ENCODE peak calls at places on chromosomes 2 and 18, in ten cellular contexts. One of them, this sample, is unnamed.

GRCh38 chr18:50558157-50558556 is 1.7 kb upstream of the MAPK4 start:
- DNase-seq in upper lobe of left lung: no peak
- DNase-seq in A549: no peak
- DNase-seq in GM12892: no peak
- DNase-seq in Peyer's patch: no peak
- DNase-seq in ovary: no peak
- DNase-seq in body of pancreas: no peak
- DNase-seq in endothelial cell of umbilical vein: no peak
- DNase-seq in IMR-90: no peak
- DNase-seq in heart left ventricle: no peak
- DNase-seq in this sample: no peak

GRCh38 chr2:161946489-161947107 is 127.4 kb downstream of the DPP4 start:
- DNase-seq in ovary: no peak
- DNase-seq in heart left ventricle: no peak
- DNase-seq in endothelial cell of umbilical vein: peak
- DNase-seq in IMR-90: peak
- DNase-seq in A549: no peak
- DNase-seq in body of pancreas: no peak
- DNase-seq in GM12892: no peak
- DNase-seq in Peyer's patch: no peak
- DNase-seq in upper lobe of left lung: no peak
- DNase-seq in this sample: no peak

GRCh38 chr2:6683481-6683880 is 182.2 kb downstream of the CMPK2 start:
- DNase-seq in Peyer's patch: no peak
- DNase-seq in endothelial cell of umbilical vein: no peak
- DNase-seq in GM12892: no peak
- DNase-seq in upper lobe of left lung: no peak
- DNase-seq in ovary: no peak
- DNase-seq in heart left ventricle: no peak
- DNase-seq in body of pancreas: no peak
- DNase-seq in A549: no peak
- DNase-seq in IMR-90: no peak
- DNase-seq in this sample: no peak

GRCh38 chr2:203661509-203661908 is 44.9 kb upstream of the CD28 start:
- DNase-seq in Peyer's patch: no peak
- DNase-seq in endothelial cell of umbilical vein: no peak
- DNase-seq in A549: no peak
- DNase-seq in GM12892: no peak
- DNase-seq in ovary: no peak
- DNase-seq in IMR-90: no peak
- DNase-seq in body of pancreas: no peak
- DNase-seq in upper lobe of left lung: no peak
- DNase-seq in heart left ventricle: no peak
- DNase-seq in this sample: no peak

GRCh38 chr2:169131587-169132512 is 62.5 kb downstream of the DHRS9 start:
- DNase-seq in ovary: no peak
- DNase-seq in body of pancreas: no peak
- DNase-seq in A549: peak
- DNase-seq in heart left ventricle: no peak
- DNase-seq in Peyer's patch: no peak
- DNase-seq in IMR-90: peak
- DNase-seq in upper lobe of left lung: no peak
- DNase-seq in endothelial cell of umbilical vein: peak
- DNase-seq in GM12892: no peak
- DNase-seq in this sample: peak

GRCh38 chr2:24231461-24231881 is 56.6 kb downstream of the FAM228A start:
- DNase-seq in upper lobe of left lung: no peak
- DNase-seq in IMR-90: peak
- DNase-seq in A549: no peak
- DNase-seq in heart left ventricle: no peak
- DNase-seq in body of pancreas: no peak
- DNase-seq in GM12892: no peak
- DNase-seq in ovary: no peak
- DNase-seq in endothelial cell of umbilical vein: no peak
- DNase-seq in Peyer's patch: no peak
- DNase-seq in this sample: no peak

GRCh38 chr2:104871566-104872033 is 17.7 kb downstream of the POU3F3 start:
- DNase-seq in upper lobe of left lung: no peak
- DNase-seq in ovary: no peak
- DNase-seq in A549: no peak
- DNase-seq in IMR-90: no peak
- DNase-seq in body of pancreas: no peak
- DNase-seq in endothelial cell of umbilical vein: no peak
- DNase-seq in GM12892: no peak
- DNase-seq in heart left ventricle: no peak
- DNase-seq in Peyer's patch: no peak
- DNase-seq in this sample: no peak

GRCh38 chr2:162301151-162301804 is 17.2 kb downstream of the IFIH1 start:
- DNase-seq in IMR-90: peak
- DNase-seq in ovary: peak
- DNase-seq in body of pancreas: peak
- DNase-seq in endothelial cell of umbilical vein: peak
- DNase-seq in heart left ventricle: peak
- DNase-seq in GM12892: no peak
- DNase-seq in A549: peak
- DNase-seq in upper lobe of left lung: peak
- DNase-seq in Peyer's patch: peak
- DNase-seq in this sample: no peak

GRCh38 chr2:169573160-169573973 is at the start of gene FASTKD1:
- DNase-seq in upper lobe of left lung: peak
- DNase-seq in IMR-90: peak
- DNase-seq in Peyer's patch: peak
- DNase-seq in endothelial cell of umbilical vein: peak
- DNase-seq in GM12892: peak
- DNase-seq in heart left ventricle: peak
- DNase-seq in ovary: peak
- DNase-seq in body of pancreas: peak
- DNase-seq in A549: peak
- DNase-seq in this sample: peak

GRCh38 chr2:172173307-172173706 is 70.6 kb upstream of the DLX2 start:
- DNase-seq in upper lobe of left lung: no peak
- DNase-seq in heart left ventricle: no peak
- DNase-seq in IMR-90: no peak
- DNase-seq in body of pancreas: no peak
- DNase-seq in endothelial cell of umbilical vein: peak
- DNase-seq in A549: no peak
- DNase-seq in ovary: no peak
- DNase-seq in GM12892: no peak
- DNase-seq in Peyer's patch: no peak
- DNase-seq in this sample: no peak

GRCh38 chr2:217279571-217279970 is 419.7 kb upstream of the TNP1 start:
- DNase-seq in endothelial cell of umbilical vein: peak
- DNase-seq in Peyer's patch: no peak
- DNase-seq in IMR-90: peak
- DNase-seq in A549: no peak
- DNase-seq in heart left ventricle: no peak
- DNase-seq in upper lobe of left lung: no peak
- DNase-seq in GM12892: no peak
- DNase-seq in body of pancreas: no peak
- DNase-seq in ovary: no peak
- DNase-seq in this sample: no peak

GRCh38 chr2:240435457-240435954 is at the start of gene GPC1:
- DNase-seq in IMR-90: peak
- DNase-seq in heart left ventricle: peak
- DNase-seq in GM12892: no peak
- DNase-seq in endothelial cell of umbilical vein: peak
- DNase-seq in A549: peak
- DNase-seq in upper lobe of left lung: peak
- DNase-seq in body of pancreas: peak
- DNase-seq in ovary: peak
- DNase-seq in Peyer's patch: peak
- DNase-seq in this sample: peak

GRCh38 chr2:215900203-215900611 is 113.1 kb downstream of the MREG start:
- DNase-seq in body of pancreas: no peak
- DNase-seq in A549: no peak
- DNase-seq in Peyer's patch: no peak
- DNase-seq in heart left ventricle: no peak
- DNase-seq in upper lobe of left lung: peak
- DNase-seq in IMR-90: peak
- DNase-seq in GM12892: no peak
- DNase-seq in ovary: no peak
- DNase-seq in endothelial cell of umbilical vein: no peak
- DNase-seq in this sample: no peak

GRCh38 chr2:196466581-196466980 is 172.9 kb upstream of the CCDC150 start:
- DNase-seq in ovary: no peak
- DNase-seq in GM12892: no peak
- DNase-seq in upper lobe of left lung: no peak
- DNase-seq in endothelial cell of umbilical vein: no peak
- DNase-seq in A549: no peak
- DNase-seq in heart left ventricle: no peak
- DNase-seq in IMR-90: no peak
- DNase-seq in Peyer's patch: no peak
- DNase-seq in body of pancreas: no peak
- DNase-seq in this sample: no peak

DNA sequence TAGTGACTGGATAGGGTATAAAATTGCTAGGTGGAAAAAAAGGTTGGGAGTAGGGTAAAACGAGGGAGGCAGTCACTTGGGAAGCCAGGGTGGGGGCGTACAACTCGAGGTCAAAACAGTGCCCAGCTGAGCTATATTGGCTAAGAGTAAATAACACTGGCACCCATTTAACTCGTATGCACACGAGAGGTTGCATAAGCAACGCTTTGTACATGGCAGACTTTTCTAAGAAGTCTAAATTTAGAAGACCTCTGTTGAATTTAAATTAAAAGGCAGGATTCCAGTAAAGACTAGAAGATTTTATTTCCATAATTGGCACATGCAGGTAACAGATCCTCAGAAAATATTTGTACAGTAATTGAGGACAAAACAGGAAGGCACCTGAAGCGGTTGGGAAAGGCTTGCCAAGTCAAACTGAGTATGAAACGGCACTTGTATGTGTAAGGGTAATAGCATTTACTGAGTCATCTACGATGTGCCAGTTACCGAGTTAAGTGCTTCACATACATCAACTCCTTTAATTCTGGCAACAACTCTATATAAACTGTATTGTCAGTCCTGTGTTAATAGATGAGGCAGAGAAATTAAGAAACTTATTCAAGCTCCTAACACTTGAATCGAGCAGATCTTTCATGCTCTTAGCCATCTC is 1.4 kb upstream of the MALT1 start:
- DNase-seq in ovary: no peak
- DNase-seq in upper lobe of left lung: peak
- DNase-seq in A549: peak
- DNase-seq in GM12892: no peak
- DNase-seq in endothelial cell of umbilical vein: peak
- DNase-seq in heart left ventricle: no peak
- DNase-seq in body of pancreas: no peak
- DNase-seq in Peyer's patch: no peak
- DNase-seq in IMR-90: peak
- DNase-seq in this sample: peak
- TF ChIP-seq POLR2A in ovary: no peak
- TF ChIP-seq POLR2A in upper lobe of left lung: no peak
- TF ChIP-seq POLR2A in A549: no peak
- TF ChIP-seq POLR2A in GM12892: no peak
- TF ChIP-seq POLR2A in endothelial cell of umbilical vein: no peak
- TF ChIP-seq POLR2A in heart left ventricle: no peak
- TF ChIP-seq POLR2A in body of pancreas: no peak
- TF ChIP-seq POLR2A in Peyer's patch: no peak
- TF ChIP-seq POLR2A in IMR-90: no peak
- TF ChIP-seq POLR2A in this sample: no peak

DNA sequence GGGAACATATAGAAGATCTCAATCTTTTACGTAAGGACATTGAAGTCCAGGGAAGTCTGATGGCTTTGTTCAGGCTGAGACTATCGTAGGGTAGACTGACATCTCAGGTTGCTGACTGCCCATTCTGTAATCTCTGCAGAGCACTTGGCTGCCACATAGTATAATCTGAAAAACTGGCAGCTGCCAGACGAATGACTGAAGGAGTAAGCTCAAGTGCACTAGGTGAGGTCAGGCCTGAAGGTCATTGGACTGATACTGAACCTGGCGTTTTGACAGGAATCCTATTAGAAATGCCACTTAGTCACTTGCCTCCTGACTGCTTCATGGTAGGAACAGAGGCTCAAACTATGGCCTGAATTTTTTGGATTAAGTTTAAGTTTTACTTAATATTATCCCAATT is 23.5 kb downstream of the GPD2 start:
- DNase-seq in Peyer's patch: peak
- DNase-seq in heart left ventricle: peak
- DNase-seq in A549: no peak
- DNase-seq in IMR-90: no peak
- DNase-seq in upper lobe of left lung: peak
- DNase-seq in GM12892: no peak
- DNase-seq in ovary: no peak
- DNase-seq in body of pancreas: peak
- DNase-seq in endothelial cell of umbilical vein: no peak
- DNase-seq in this sample: no peak
- TF ChIP-seq POLR2A in Peyer's patch: no peak
- TF ChIP-seq POLR2A in heart left ventricle: no peak
- TF ChIP-seq POLR2A in A549: no peak
- TF ChIP-seq POLR2A in IMR-90: no peak
- TF ChIP-seq POLR2A in upper lobe of left lung: no peak
- TF ChIP-seq POLR2A in GM12892: no peak
- TF ChIP-seq POLR2A in ovary: no peak
- TF ChIP-seq POLR2A in body of pancreas: no peak
- TF ChIP-seq POLR2A in endothelial cell of umbilical vein: no peak
- TF ChIP-seq POLR2A in this sample: no peak

GRCh38 chr18:59800897-59801296 is 98.9 kb upstream of the PMAIP1 start:
- DNase-seq in Peyer's patch: no peak
- DNase-seq in GM12892: no peak
- DNase-seq in upper lobe of left lung: no peak
- DNase-seq in IMR-90: no peak
- DNase-seq in A549: no peak
- DNase-seq in heart left ventricle: no peak
- DNase-seq in endothelial cell of umbilical vein: no peak
- DNase-seq in body of pancreas: no peak
- DNase-seq in ovary: no peak
- DNase-seq in this sample: no peak
- TF ChIP-seq POLR2A in Peyer's patch: no peak
- TF ChIP-seq POLR2A in GM12892: no peak
- TF ChIP-seq POLR2A in upper lobe of left lung: no peak
- TF ChIP-seq POLR2A in IMR-90: no peak
- TF ChIP-seq POLR2A in A549: no peak
- TF ChIP-seq POLR2A in heart left ventricle: no peak
- TF ChIP-seq POLR2A in endothelial cell of umbilical vein: no peak
- TF ChIP-seq POLR2A in body of pancreas: no peak
- TF ChIP-seq POLR2A in ovary: no peak
- TF ChIP-seq POLR2A in this sample: no peak

DNA sequence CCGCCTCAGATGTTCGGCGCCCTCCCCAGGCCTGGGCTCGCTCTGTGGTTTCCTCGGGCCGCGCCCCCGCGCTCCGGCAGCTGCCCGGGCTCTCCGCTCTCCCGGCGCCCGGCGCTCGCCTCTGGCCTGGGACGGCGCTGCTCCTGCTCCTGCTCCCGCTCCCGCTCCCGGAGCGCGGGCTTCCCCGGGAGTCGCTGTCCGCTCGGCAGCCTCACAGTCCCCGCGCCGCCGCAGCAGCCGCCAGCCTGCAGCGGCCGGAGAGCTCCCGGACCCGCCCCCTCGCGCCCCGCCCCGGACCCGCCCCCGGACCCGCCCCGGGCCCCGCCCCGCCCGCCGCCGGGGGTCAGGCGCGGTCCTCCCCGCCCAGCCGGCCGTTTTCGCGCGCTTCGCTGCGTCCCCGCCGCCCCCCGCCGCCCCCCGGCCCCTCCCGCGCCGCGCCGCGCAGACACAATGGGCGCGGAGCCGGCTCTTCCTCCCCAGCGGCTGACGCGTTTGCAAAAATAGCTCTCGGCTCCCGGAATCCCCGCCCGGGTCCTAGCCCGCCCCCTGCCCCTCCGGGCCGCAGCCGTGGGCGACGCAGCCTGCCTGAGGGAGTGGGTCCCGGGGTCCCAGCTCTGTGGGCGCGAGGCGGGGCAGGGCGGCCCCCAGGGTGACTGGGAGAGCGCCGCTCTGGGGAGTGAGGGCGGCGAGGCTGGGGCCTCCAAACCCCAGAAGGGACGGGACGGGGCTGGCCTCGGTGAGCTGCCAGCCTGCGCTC is at the start of gene ARL4C:
- DNase-seq in heart left ventricle: peak
- DNase-seq in body of pancreas: peak
- DNase-seq in Peyer's patch: peak
- DNase-seq in ovary: peak
- DNase-seq in endothelial cell of umbilical vein: peak
- DNase-seq in A549: no peak
- DNase-seq in GM12892: peak
- DNase-seq in IMR-90: peak
- DNase-seq in upper lobe of left lung: peak
- DNase-seq in this sample: peak
- TF ChIP-seq POLR2A in heart left ventricle: no peak
- TF ChIP-seq POLR2A in body of pancreas: peak
- TF ChIP-seq POLR2A in Peyer's patch: peak
- TF ChIP-seq POLR2A in ovary: no peak
- TF ChIP-seq POLR2A in endothelial cell of umbilical vein: peak
- TF ChIP-seq POLR2A in A549: peak
- TF ChIP-seq POLR2A in GM12892: no peak
- TF ChIP-seq POLR2A in IMR-90: peak
- TF ChIP-seq POLR2A in upper lobe of left lung: peak
- TF ChIP-seq POLR2A in this sample: peak